ENCODE peak calls at places on chromosomes 2 and 18, in five cellular contexts. One of them, this sample, is unnamed.

GRCh38 chr2:96882230-96882629 is 12.3 kb upstream of the SEMA4C start:
- DNase-seq in SK-N-SH: no peak
- DNase-seq in stomach: no peak
- DNase-seq in NB4: no peak
- DNase-seq in brain microvascular endothelial cell: no peak
- DNase-seq in this sample: peak

GRCh38 chr2:174605687-174606086 is 8.1 kb upstream of the WIPF1 start:
- DNase-seq in SK-N-SH: no peak
- DNase-seq in stomach: no peak
- DNase-seq in brain microvascular endothelial cell: no peak
- DNase-seq in NB4: peak
- DNase-seq in this sample: peak

GRCh38 chr2:37349376-37349775 is 4.9 kb downstream of the QPCT start:
- DNase-seq in stomach: no peak
- DNase-seq in NB4: peak
- DNase-seq in SK-N-SH: no peak
- DNase-seq in brain microvascular endothelial cell: no peak
- DNase-seq in this sample: no peak

GRCh38 chr2:647691-648231 is 29.4 kb downstream of the TMEM18 start:
- DNase-seq in stomach: peak
- DNase-seq in brain microvascular endothelial cell: no peak
- DNase-seq in SK-N-SH: no peak
- DNase-seq in NB4: no peak
- DNase-seq in this sample: no peak

GRCh38 chr2:113273031-113273551 is 5.6 kb downstream of the PAX8 start:
- DNase-seq in stomach: peak
- DNase-seq in SK-N-SH: peak
- DNase-seq in brain microvascular endothelial cell: peak
- DNase-seq in NB4: no peak
- DNase-seq in this sample: peak

GRCh38 chr2:62382757-62383156 is 123.2 kb downstream of the TMEM17 start:
- DNase-seq in stomach: no peak
- DNase-seq in SK-N-SH: no peak
- DNase-seq in brain microvascular endothelial cell: peak
- DNase-seq in NB4: no peak
- DNase-seq in this sample: no peak

GRCh38 chr2:9108210-9108967 is 98.2 kb upstream of the ASAP2 start:
- DNase-seq in brain microvascular endothelial cell: no peak
- DNase-seq in stomach: no peak
- DNase-seq in SK-N-SH: no peak
- DNase-seq in NB4: no peak
- DNase-seq in this sample: no peak

GRCh38 chr18:23932385-23933067 is 82.0 kb upstream of the TTC39C start:
- DNase-seq in SK-N-SH: no peak
- DNase-seq in NB4: no peak
- DNase-seq in brain microvascular endothelial cell: no peak
- DNase-seq in stomach: no peak
- DNase-seq in this sample: no peak

GRCh38 chr2:200810252-200810650 is 1.5 kb upstream of the BZW1 start:
- DNase-seq in SK-N-SH: no peak
- DNase-seq in brain microvascular endothelial cell: peak
- DNase-seq in NB4: peak
- DNase-seq in stomach: peak
- DNase-seq in this sample: peak

GRCh38 chr2:181054843-181055242 is 74.4 kb downstream of the UBE2E3 start:
- DNase-seq in NB4: no peak
- DNase-seq in brain microvascular endothelial cell: peak
- DNase-seq in stomach: no peak
- DNase-seq in SK-N-SH: no peak
- DNase-seq in this sample: peak

GRCh38 chr2:56713161-56713676 is 529.4 kb downstream of the CCDC85A start:
- DNase-seq in stomach: no peak
- DNase-seq in NB4: no peak
- DNase-seq in brain microvascular endothelial cell: peak
- DNase-seq in SK-N-SH: no peak
- DNase-seq in this sample: no peak

GRCh38 chr18:77039196-77040140 is 93.1 kb downstream of the MBP start:
- DNase-seq in brain microvascular endothelial cell: peak
- DNase-seq in stomach: no peak
- DNase-seq in SK-N-SH: no peak
- DNase-seq in NB4: no peak
- DNase-seq in this sample: peak

GRCh38 chr2:152508446-152508845 is 173.5 kb downstream of the FMNL2 start:
- DNase-seq in SK-N-SH: no peak
- DNase-seq in brain microvascular endothelial cell: peak
- DNase-seq in NB4: no peak
- DNase-seq in stomach: no peak
- DNase-seq in this sample: peak

GRCh38 chr2:201260302-201260800 is at the start of gene CASP8:
- DNase-seq in brain microvascular endothelial cell: peak
- DNase-seq in SK-N-SH: no peak
- DNase-seq in NB4: peak
- DNase-seq in stomach: peak
- DNase-seq in this sample: peak

GRCh38 chr2:21288732-21289506 is 165.2 kb downstream of the TDRD15 start:
- DNase-seq in SK-N-SH: no peak
- DNase-seq in brain microvascular endothelial cell: no peak
- DNase-seq in stomach: no peak
- DNase-seq in NB4: no peak
- DNase-seq in this sample: no peak

GRCh38 chr2:133086176-133086575 is 416.2 kb upstream of the LYPD1 start:
- DNase-seq in stomach: no peak
- DNase-seq in SK-N-SH: no peak
- DNase-seq in brain microvascular endothelial cell: no peak
- DNase-seq in NB4: no peak
- DNase-seq in this sample: no peak

GRCh38 chr2:38712413-38712812 is 38.7 kb downstream of the SRSF7 start:
- DNase-seq in stomach: no peak
- DNase-seq in SK-N-SH: no peak
- DNase-seq in NB4: no peak
- DNase-seq in brain microvascular endothelial cell: no peak
- DNase-seq in this sample: no peak

GRCh38 chr18:5574843-5575242 is 31.0 kb upstream of the EPB41L3 start:
- DNase-seq in stomach: no peak
- DNase-seq in brain microvascular endothelial cell: no peak
- DNase-seq in NB4: no peak
- DNase-seq in SK-N-SH: no peak
- DNase-seq in this sample: no peak

GRCh38 chr2:39408351-39409136 is 28.5 kb downstream of the MAP4K3 start:
- DNase-seq in stomach: no peak
- DNase-seq in brain microvascular endothelial cell: no peak
- DNase-seq in SK-N-SH: no peak
- DNase-seq in NB4: peak
- DNase-seq in this sample: no peak

GRCh38 chr2:236535024-236535423 is 34.6 kb upstream of the ACKR3 start:
- DNase-seq in brain microvascular endothelial cell: peak
- DNase-seq in NB4: no peak
- DNase-seq in SK-N-SH: no peak
- DNase-seq in stomach: no peak
- DNase-seq in this sample: peak

GRCh38 chr2:238786792-238787490 is 60.9 kb upstream of the TWIST2 start:
- DNase-seq in brain microvascular endothelial cell: no peak
- DNase-seq in NB4: no peak
- DNase-seq in SK-N-SH: no peak
- DNase-seq in stomach: no peak
- DNase-seq in this sample: no peak

GRCh38 chr2:143334837-143335236 is 205.6 kb downstream of the ARHGAP15 start:
- DNase-seq in stomach: no peak
- DNase-seq in SK-N-SH: no peak
- DNase-seq in NB4: no peak
- DNase-seq in brain microvascular endothelial cell: peak
- DNase-seq in this sample: no peak

GRCh38 chr2:176653856-176654443 is 384.7 kb downstream of the MTX2 start:
- DNase-seq in NB4: peak
- DNase-seq in SK-N-SH: peak
- DNase-seq in stomach: peak
- DNase-seq in brain microvascular endothelial cell: peak
- DNase-seq in this sample: peak

GRCh38 chr2:60998628-60999545 is 18.6 kb upstream of the PEX13 start:
- DNase-seq in SK-N-SH: peak
- DNase-seq in stomach: no peak
- DNase-seq in NB4: peak
- DNase-seq in brain microvascular endothelial cell: no peak
- DNase-seq in this sample: peak

GRCh38 chr2:23513881-23514793 is 129.2 kb downstream of the KLHL29 start:
- DNase-seq in NB4: no peak
- DNase-seq in SK-N-SH: no peak
- DNase-seq in brain microvascular endothelial cell: no peak
- DNase-seq in stomach: no peak
- DNase-seq in this sample: no peak

GRCh38 chr2:12507295-12507694 is 209.4 kb upstream of the TRIB2 start:
- DNase-seq in NB4: peak
- DNase-seq in SK-N-SH: no peak
- DNase-seq in brain microvascular endothelial cell: no peak
- DNase-seq in stomach: no peak
- DNase-seq in this sample: peak

GRCh38 chr2:241001413-241002274 is 3.2 kb downstream of the SNED1 start:
- DNase-seq in brain microvascular endothelial cell: no peak
- DNase-seq in SK-N-SH: no peak
- DNase-seq in NB4: no peak
- DNase-seq in stomach: no peak
- DNase-seq in this sample: no peak

GRCh38 chr2:241000831-241001321 is 2.5 kb downstream of the SNED1 start:
- DNase-seq in SK-N-SH: no peak
- DNase-seq in NB4: no peak
- DNase-seq in stomach: peak
- DNase-seq in brain microvascular endothelial cell: no peak
- DNase-seq in this sample: no peak

GRCh38 chr2:240999001-240999791 is 778 bp downstream of the SNED1 start:
- DNase-seq in stomach: peak
- DNase-seq in SK-N-SH: peak
- DNase-seq in brain microvascular endothelial cell: no peak
- DNase-seq in NB4: no peak
- DNase-seq in this sample: no peak

GRCh38 chr2:240998706-240999000 is 235 bp downstream of the SNED1 start:
- DNase-seq in SK-N-SH: no peak
- DNase-seq in brain microvascular endothelial cell: no peak
- DNase-seq in stomach: no peak
- DNase-seq in NB4: no peak
- DNase-seq in this sample: no peak

DNA sequence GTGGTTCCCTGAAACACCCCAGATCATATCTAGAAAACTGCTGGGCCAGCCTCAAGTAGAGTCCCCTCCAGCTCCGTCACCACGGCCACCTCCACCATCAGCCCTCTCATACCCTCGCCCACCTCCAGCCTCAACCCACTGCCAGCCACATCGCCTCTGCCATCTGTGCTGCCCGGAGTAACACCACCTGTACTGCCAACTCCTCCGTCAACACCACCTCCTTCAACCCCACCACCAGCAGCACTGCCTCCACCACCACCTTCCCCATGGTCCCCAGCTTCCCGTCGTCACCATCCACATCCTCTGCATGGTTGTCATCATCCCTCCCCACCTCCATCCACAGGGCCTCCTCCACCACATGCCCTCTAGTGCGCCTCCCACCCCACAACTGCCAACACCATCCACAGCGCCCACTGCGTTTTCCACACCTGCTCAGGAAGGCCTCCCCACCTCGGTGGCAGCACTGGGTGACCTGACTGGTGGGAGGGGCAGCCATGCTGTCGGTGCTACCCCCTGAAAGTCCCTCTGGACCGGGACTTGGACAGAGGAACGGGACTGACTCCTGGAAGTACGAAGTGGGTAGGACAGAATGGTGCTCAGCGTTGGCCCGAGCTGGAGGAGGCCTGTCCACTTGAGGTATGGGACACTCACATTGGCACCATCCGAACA is 1.6 kb downstream of the SNED1 start:
- DNase-seq in SK-N-SH: no peak
- DNase-seq in brain microvascular endothelial cell: no peak
- DNase-seq in stomach: peak
- DNase-seq in NB4: no peak
- DNase-seq in this sample: no peak
- H3K4me3 ChIP-seq in SK-N-SH: no peak
- H3K4me3 ChIP-seq in brain microvascular endothelial cell: peak
- H3K4me3 ChIP-seq in stomach: peak
- H3K4me3 ChIP-seq in NB4: no peak
- H3K4me3 ChIP-seq in this sample: no peak

GRCh38 chr2:217890445-217890844 is 112.3 kb downstream of the TNS1 start:
- DNase-seq in SK-N-SH: peak
- DNase-seq in NB4: peak
- DNase-seq in stomach: no peak
- DNase-seq in brain microvascular endothelial cell: peak
- DNase-seq in this sample: peak
- TF ChIP-seq CTCF in SK-N-SH: peak
- TF ChIP-seq CTCF in NB4: no peak
- TF ChIP-seq CTCF in stomach: no peak
- TF ChIP-seq CTCF in brain microvascular endothelial cell: peak
- TF ChIP-seq CTCF in this sample: peak

GRCh38 chr2:100106460-100106859 is 35.9 kb downstream of the AFF3 start:
- DNase-seq in stomach: peak
- DNase-seq in brain microvascular endothelial cell: no peak
- DNase-seq in NB4: no peak
- DNase-seq in SK-N-SH: no peak
- DNase-seq in this sample: no peak

GRCh38 chr2:100107911-100108647 is 34.3 kb downstream of the AFF3 start:
- DNase-seq in stomach: no peak
- DNase-seq in SK-N-SH: peak
- DNase-seq in NB4: no peak
- DNase-seq in brain microvascular endothelial cell: no peak
- DNase-seq in this sample: no peak

GRCh38 chr2:100107440-100107839 is 35.0 kb downstream of the AFF3 start:
- DNase-seq in NB4: no peak
- DNase-seq in brain microvascular endothelial cell: no peak
- DNase-seq in SK-N-SH: no peak
- DNase-seq in stomach: no peak
- DNase-seq in this sample: no peak

GRCh38 chr2:100104718-100105677 is 37.4 kb downstream of the AFF3 start:
- DNase-seq in stomach: peak
- DNase-seq in SK-N-SH: peak
- DNase-seq in NB4: no peak
- DNase-seq in brain microvascular endothelial cell: no peak
- DNase-seq in this sample: no peak

GRCh38 chr2:100105678-100106054 is 36.7 kb downstream of the AFF3 start:
- DNase-seq in SK-N-SH: no peak
- DNase-seq in brain microvascular endothelial cell: no peak
- DNase-seq in stomach: no peak
- DNase-seq in NB4: no peak
- DNase-seq in this sample: no peak
- H3K4me3 ChIP-seq in SK-N-SH: no peak
- H3K4me3 ChIP-seq in brain microvascular endothelial cell: peak
- H3K4me3 ChIP-seq in stomach: peak
- H3K4me3 ChIP-seq in NB4: no peak
- H3K4me3 ChIP-seq in this sample: no peak

GRCh38 chr2:65364054-65364651 is 68.2 kb downstream of the SPRED2 start:
- DNase-seq in NB4: no peak
- DNase-seq in SK-N-SH: no peak
- DNase-seq in brain microvascular endothelial cell: no peak
- DNase-seq in stomach: no peak
- DNase-seq in this sample: no peak
- TF ChIP-seq CTCF in NB4: no peak
- TF ChIP-seq CTCF in SK-N-SH: no peak
- TF ChIP-seq CTCF in brain microvascular endothelial cell: no peak
- TF ChIP-seq CTCF in stomach: no peak
- TF ChIP-seq CTCF in this sample: no peak

DNA sequence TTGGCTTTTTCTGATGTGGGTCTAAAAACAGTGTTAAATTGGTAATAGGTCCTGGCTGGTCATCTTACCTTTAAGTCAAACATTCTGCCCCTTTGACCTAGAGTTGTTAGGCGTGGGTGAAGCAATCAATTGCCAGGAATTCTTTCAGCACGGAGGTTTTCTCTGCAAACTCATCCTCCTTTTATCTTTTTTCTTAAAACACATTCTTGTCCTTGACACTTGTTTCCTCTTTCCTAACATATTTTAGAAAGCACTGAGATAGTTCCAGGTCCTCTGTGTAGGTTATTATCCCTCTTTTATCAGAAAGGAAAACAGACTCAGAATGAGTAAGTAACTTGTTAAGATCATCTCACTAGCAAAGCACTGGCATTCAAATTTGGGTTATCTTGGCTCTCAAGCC is 18.6 kb upstream of the AP1S3 start:
- DNase-seq in stomach: no peak
- DNase-seq in NB4: no peak
- DNase-seq in brain microvascular endothelial cell: no peak
- DNase-seq in SK-N-SH: no peak
- DNase-seq in this sample: no peak
- H3K4me3 ChIP-seq in stomach: no peak
- H3K4me3 ChIP-seq in NB4: no peak
- H3K4me3 ChIP-seq in brain microvascular endothelial cell: no peak
- H3K4me3 ChIP-seq in SK-N-SH: no peak
- H3K4me3 ChIP-seq in this sample: no peak

This sample was measured in epithelial cell of esophagus.